ENCODE peak calls at places on chromosomes 1 and 21, in ten cellular contexts. D is NCI-H345; P is EL; E is iris pigment epithelial cell; T is transverse colon; X is CD4-positive, CD25-positive, alpha-beta regulatory T cell; U is choroid plexus epithelial cell; S is iPS-NIHi11; N is C1 segment of cervical spinal cord; B is germinal center. V is an unnamed sample.

GRCh38 chr1:94648225-94649007 is 106.9 kb upstream of the F3 start:
- DNase-seq in D (no peak), U (peak), B (no peak), S (no peak), T (peak), P (peak), X (no peak), E (peak), N (peak), V (peak)

GRCh38 chr1:17768651-17769241 is 13.6 kb downstream of the ACTL8 start:
- DNase-seq in U (peak), S (peak), N (no peak), T (peak), X (no peak), P (peak), B (no peak), E (peak), D (no peak), V (peak)

GRCh38 chr1:101043776-101044175 is 18.2 kb upstream of the DPH5 start:
- DNase-seq in D (no peak), T (no peak), S (peak), X (no peak), B (no peak), E (peak), U (peak), N (no peak), P (peak), V (peak)

GRCh38 chr1:43327549-43328292 is 9.9 kb upstream of the MPL start:
- DNase-seq in S (no peak), N (no peak), T (no peak), P (peak), X (no peak), E (peak), U (no peak), B (no peak), D (no peak), V (peak)

GRCh38 chr1:238690415-238690814 is 696.0 kb upstream of the CHRM3 start:
- DNase-seq in N (no peak), B (no peak), P (peak), U (peak), E (peak), S (no peak), X (no peak), T (no peak), D (no peak), V (peak)

GRCh38 chr1:80053613-80054012 is 1047.1 kb upstream of the ADGRL4 start:
- DNase-seq in N (no peak), S (no peak), T (no peak), B (no peak), U (no peak), D (no peak), E (no peak), P (no peak), X (no peak), V (no peak)

GRCh38 chr1:114209971-114210370 is 56.3 kb upstream of the SYT6 start:
- DNase-seq in U (no peak), D (no peak), X (no peak), P (no peak), B (no peak), S (no peak), E (no peak), N (peak), T (no peak), V (no peak)

GRCh38 chr1:231045318-231045717 is 5.3 kb upstream of the FAM89A start:
- DNase-seq in D (peak), U (no peak), S (no peak), T (no peak), P (no peak), N (no peak), B (no peak), E (no peak), X (no peak), V (no peak)

GRCh38 chr1:147622731-147623130 is 47.6 kb downstream of the ACP6 start:
- DNase-seq in U (peak), D (no peak), T (no peak), N (no peak), S (no peak), B (no peak), E (peak), P (no peak), X (no peak), V (peak)

GRCh38 chr1:1426961-1427934 is 6.2 kb upstream of the ANKRD65 start:
- DNase-seq in E (no peak), B (peak), S (peak), D (no peak), T (no peak), P (no peak), N (no peak), X (no peak), U (no peak), V (no peak)

GRCh38 chr1:11144563-11145256 is 44.4 kb upstream of the ANGPTL7 start:
- DNase-seq in S (no peak), X (no peak), E (no peak), B (no peak), N (peak), T (no peak), D (no peak), P (no peak), U (no peak), V (no peak)

GRCh38 chr1:93964096-93964776 is 55.0 kb upstream of the GCLM start:
- DNase-seq in D (no peak), S (no peak), X (no peak), T (no peak), E (no peak), U (no peak), P (no peak), N (no peak), B (no peak), V (no peak)

GRCh38 chr1:22557341-22557950 is 5.8 kb upstream of the EPHA8 start:
- DNase-seq in U (no peak), D (peak), B (no peak), N (no peak), T (no peak), X (no peak), E (no peak), S (no peak), P (no peak), V (no peak)

GRCh38 chr1:29504266-29504665 is 267.9 kb downstream of the PTPRU start:
- DNase-seq in T (no peak), B (no peak), S (no peak), P (no peak), U (peak), X (no peak), N (no peak), D (peak), E (no peak), V (no peak)

GRCh38 chr1:215160351-215160750 is 77.8 kb downstream of the KCNK2 start:
- DNase-seq in D (no peak), B (no peak), P (peak), S (no peak), X (no peak), T (no peak), U (no peak), N (no peak), E (peak), V (peak)

GRCh38 chr21:44727321-44727720 is 15.9 kb upstream of the TSPEAR start:
- DNase-seq in N (no peak), U (no peak), B (no peak), S (no peak), D (no peak), E (no peak), T (no peak), X (no peak), P (no peak), V (no peak)

GRCh38 chr1:31509124-31510072 is 66.9 kb upstream of the TINAGL1 start:
- DNase-seq in T (peak), P (peak), U (no peak), S (no peak), N (no peak), B (no peak), D (no peak), X (no peak), E (no peak), V (no peak)

GRCh38 chr1:50700226-50701020 is 259.6 kb downstream of the FAF1 start:
- DNase-seq in T (no peak), S (peak), X (no peak), B (no peak), U (no peak), E (peak), D (peak), N (peak), P (no peak), V (no peak)

GRCh38 chr1:115717541-115717940 is 51.0 kb downstream of the CASQ2 start:
- DNase-seq in T (peak), B (no peak), D (peak), E (peak), P (peak), X (no peak), N (no peak), U (peak), S (no peak), V (peak)

GRCh38 chr1:26142165-26142564 is 16.7 kb upstream of the FAM110D start:
- DNase-seq in S (no peak), D (no peak), T (no peak), N (no peak), P (no peak), B (no peak), E (no peak), X (no peak), U (no peak), V (no peak)

V was measured in IMR-90.